ENCODE peak calls at places on chromosomes 13 and 19, in four cellular contexts. M is WTC11, X is K562, Z is GM12878. K is an unnamed sample.

GRCh38 chr19:10206226-10206873 is 11.6 kb upstream of the DNMT1 start:
- DNase-seq in Z (no peak), X (no peak), M (no peak), K (peak; percentile 45)

GRCh38 chr13:39835253-39835652 is 179.8 kb downstream of the COG6 start:
- DNase-seq in M (no peak), Z (no peak), X (no peak), K (no peak)

GRCh38 chr13:60431108-60431700 is 34.2 kb downstream of the TDRD3 start:
- DNase-seq in M (no peak), Z (peak; percentile 61), X (peak; percentile 18), K (peak; percentile 47)

GRCh38 chr13:26442541-26442940 is 114.9 kb upstream of the WASF3 start:
- DNase-seq in Z (no peak), X (no peak), M (no peak), K (no peak)

GRCh38 chr13:66689628-66690027 is 540.5 kb downstream of the PCDH9 start:
- DNase-seq in X (no peak), Z (no peak), M (no peak), K (no peak)

GRCh38 chr13:39557285-39557955 is 45.6 kb downstream of the LHFPL6 start:
- DNase-seq in M (no peak), X (no peak), Z (no peak), K (no peak)

GRCh38 chr13:47798906-47799305 is 202.2 kb downstream of the SUCLA2 start:
- DNase-seq in Z (no peak), M (no peak), X (no peak), K (peak; percentile 8)

GRCh38 chr19:9406798-9407352 is 28.5 kb downstream of the ZNF266 start:
- DNase-seq in Z (no peak), M (peak; percentile 65), X (peak; percentile 78), K (no peak)

GRCh38 chr13:51502206-51502651 is 49.4 kb upstream of the INTS6 start:
- DNase-seq in Z (peak; percentile 65), M (no peak), X (no peak), K (no peak)

GRCh38 chr13:29909975-29910674 is 59.7 kb upstream of the UBL3 start:
- DNase-seq in Z (no peak), X (no peak), M (no peak), K (no peak)

GRCh38 chr19:50718255-50719118 is 1.1 kb downstream of the SHANK1 start:
- DNase-seq in M (no peak), Z (no peak), X (no peak), K (no peak)

GRCh38 chr13:43786766-43787517 is at the start of gene ENOX1:
- DNase-seq in X (no peak), M (peak; percentile 63), Z (no peak), K (no peak)

GRCh38 chr13:72638059-72638815 is 89.2 kb downstream of the MZT1 start:
- DNase-seq in Z (no peak), X (no peak), M (no peak), K (no peak)

GRCh38 chr13:87344176-87344575 is 327.0 kb upstream of the SLITRK5 start:
- DNase-seq in Z (no peak), M (no peak), X (no peak), K (no peak)

GRCh38 chr13:75437582-75438318 is 44.2 kb downstream of the TBC1D4 start:
- DNase-seq in M (no peak), Z (no peak), X (peak; percentile 5), K (no peak)

GRCh38 chr19:1860133-1860775 is 3.1 kb downstream of the KLF16 start:
- DNase-seq in M (peak; percentile 48), X (peak; percentile 71), Z (no peak), K (peak; percentile 92)

GRCh38 chr13:96988441-96988840 is 5.8 kb downstream of the OXGR1 start:
- DNase-seq in Z (no peak), X (no peak), M (no peak), K (no peak)

GRCh38 chr19:29596885-29597525 is 9.1 kb upstream of the POP4 start:
- DNase-seq in M (no peak), Z (no peak), X (no peak), K (peak; percentile 9)

GRCh38 chr13:80586356-80586755 is 245.4 kb upstream of the SPRY2 start:
- DNase-seq in X (no peak), M (no peak), Z (no peak), K (no peak)

GRCh38 chr13:91220872-91221271 is 126.6 kb upstream of the MIR17HG start:
- DNase-seq in M (no peak), X (no peak), Z (no peak), K (no peak)

GRCh38 chr13:44141213-44141724 is 232.4 kb upstream of the SERP2 start:
- DNase-seq in M (no peak), Z (no peak), X (peak; percentile 7), K (no peak)

GRCh38 chr13:75740008-75740407 is 103.9 kb downstream of the LMO7 start:
- DNase-seq in Z (no peak), X (no peak), M (no peak), K (no peak)

GRCh38 chr19:37413243-37414084 is 42.6 kb downstream of the ZNF527 start:
- DNase-seq in M (no peak), Z (no peak), X (no peak), K (no peak)

GRCh38 chr19:38162632-38163031 is 61.4 kb downstream of the DPF1 start:
- DNase-seq in Z (no peak), M (no peak), X (no peak), K (no peak)

GRCh38 chr13:93145199-93145598 is 81.4 kb upstream of the GPC6 start:
- DNase-seq in Z (no peak), M (no peak), X (no peak), K (no peak)

GRCh38 chr19:4278460-4278901 is 585 bp upstream of the SHD start:
- DNase-seq in X (peak; percentile 20), Z (no peak), M (no peak), K (no peak)

GRCh38 chr19:42074513-42075363 is 1.2 kb upstream of the ZNF574 start:
- DNase-seq in Z (no peak), M (no peak), X (peak; percentile 75), K (no peak)

GRCh38 chr19:33047422-33047821 is 17.3 kb downstream of the RHPN2 start:
- DNase-seq in X (peak; percentile 59), M (peak; percentile 37), Z (no peak), K (no peak)

GRCh38 chr13:20337894-20338551 is 105.9 kb upstream of the GJB6 start:
- DNase-seq in Z (peak; percentile 13), X (no peak), M (no peak), K (no peak)

GRCh38 chr19:49889687-49890348 is 6.9 kb downstream of the IL4I1 start:
- DNase-seq in M (peak; percentile 89), Z (no peak), X (peak; percentile 69), K (no peak)

GRCh38 chr13:65445340-65445739 is 1784.8 kb downstream of the PCDH9 start:
- DNase-seq in M (no peak), X (no peak), Z (no peak), K (no peak)
- TF ChIP-seq CREM in M (no peak), X (no peak), Z (no peak), K (no peak)

GRCh38 chr13:68347220-68347619 is 1117.1 kb upstream of the PCDH9 start:
- DNase-seq in M (no peak), X (no peak), Z (no peak), K (no peak)
- TF ChIP-seq CREM in M (no peak), X (no peak), Z (no peak), K (no peak)

GRCh38 chr19:54463531-54464043 is at the start of gene LENG9:
- DNase-seq in Z (no peak), X (peak; percentile 93), M (peak; percentile 99), K (peak; percentile 98)
- TF ChIP-seq CREM in Z (no peak), X (peak; percentile 46), M (no peak), K (peak; percentile 5)

GRCh38 chr13:100213576-100213975 is 124.7 kb downstream of the PCCA start:
- DNase-seq in M (no peak), Z (no peak), X (no peak), K (no peak)
- TF ChIP-seq CREM in M (no peak), Z (no peak), X (no peak), K (no peak)

GRCh38 chr13:28493740-28494536 is 990 bp downstream of the FLT1 start:
- DNase-seq in X (no peak), M (peak; percentile 36), Z (no peak), K (no peak)
- TF ChIP-seq CREM in X (no peak), M (no peak), Z (no peak), K (no peak)

GRCh38 chr19:719636-720377 is 11.1 kb downstream of the PALM start:
- DNase-seq in M (no peak), X (peak; percentile 81), Z (no peak), K (no peak)
- TF ChIP-seq CREM in M (no peak), X (no peak), Z (no peak), K (no peak)

K was measured in HepG2.